ENCODE peak calls at places on chromosome 18, in seven cellular contexts. One of them, this sample, is unnamed.

GRCh38 chr18:22504665-22505064 is 87.0 kb upstream of the CTAGE1 start:
- DNase-seq in upper lobe of left lung: no peak
- DNase-seq in psoas muscle: no peak
- DNase-seq in Panc1: no peak
- DNase-seq in PC-3: peak; percentile 79
- DNase-seq in lower lobe of right lung: no peak
- DNase-seq in heart left ventricle: no peak
- DNase-seq in this sample: no peak

GRCh38 chr18:62550746-62551145 is 27.9 kb downstream of the ZCCHC2 start:
- DNase-seq in psoas muscle: no peak
- DNase-seq in Panc1: no peak
- DNase-seq in lower lobe of right lung: no peak
- DNase-seq in heart left ventricle: no peak
- DNase-seq in upper lobe of left lung: no peak
- DNase-seq in PC-3: no peak
- DNase-seq in this sample: no peak

GRCh38 chr18:25310045-25310444 is 41.9 kb downstream of the ZNF521 start:
- DNase-seq in Panc1: no peak
- DNase-seq in upper lobe of left lung: no peak
- DNase-seq in psoas muscle: no peak
- DNase-seq in PC-3: peak; percentile 55
- DNase-seq in heart left ventricle: no peak
- DNase-seq in lower lobe of right lung: no peak
- DNase-seq in this sample: no peak

GRCh38 chr18:76364282-76365259 is 130.5 kb downstream of the ZNF516 start:
- DNase-seq in upper lobe of left lung: no peak
- DNase-seq in heart left ventricle: no peak
- DNase-seq in Panc1: no peak
- DNase-seq in psoas muscle: no peak
- DNase-seq in PC-3: no peak
- DNase-seq in lower lobe of right lung: no peak
- DNase-seq in this sample: no peak

GRCh38 chr18:73793386-73793785 is 354.2 kb downstream of the FBXO15 start:
- DNase-seq in upper lobe of left lung: no peak
- DNase-seq in lower lobe of right lung: no peak
- DNase-seq in Panc1: no peak
- DNase-seq in PC-3: peak; percentile 70
- DNase-seq in heart left ventricle: no peak
- DNase-seq in psoas muscle: no peak
- DNase-seq in this sample: no peak

GRCh38 chr18:50268022-50268747 is 1.9 kb upstream of the CFAP53 start:
- DNase-seq in heart left ventricle: peak; percentile 83
- DNase-seq in psoas muscle: peak; percentile 79
- DNase-seq in Panc1: no peak
- DNase-seq in lower lobe of right lung: peak; percentile 92
- DNase-seq in upper lobe of left lung: peak; percentile 88
- DNase-seq in PC-3: no peak
- DNase-seq in this sample: peak; percentile 80

GRCh38 chr18:48565105-48565504 is 26.3 kb downstream of the CTIF start:
- DNase-seq in Panc1: no peak
- DNase-seq in psoas muscle: no peak
- DNase-seq in heart left ventricle: no peak
- DNase-seq in lower lobe of right lung: no peak
- DNase-seq in upper lobe of left lung: no peak
- DNase-seq in PC-3: no peak
- DNase-seq in this sample: no peak

GRCh38 chr18:49866680-49867079 is 53.3 kb upstream of the ACAA2 start:
- DNase-seq in psoas muscle: no peak
- DNase-seq in lower lobe of right lung: no peak
- DNase-seq in Panc1: no peak
- DNase-seq in PC-3: peak; percentile 13
- DNase-seq in heart left ventricle: no peak
- DNase-seq in upper lobe of left lung: no peak
- DNase-seq in this sample: no peak

GRCh38 chr18:48853588-48853987 is 97.2 kb downstream of the SMAD7 start:
- DNase-seq in Panc1: no peak
- DNase-seq in lower lobe of right lung: no peak
- DNase-seq in upper lobe of left lung: no peak
- DNase-seq in PC-3: no peak
- DNase-seq in heart left ventricle: no peak
- DNase-seq in psoas muscle: no peak
- DNase-seq in this sample: no peak

GRCh38 chr18:44744206-44745180 is 63.8 kb downstream of the SETBP1 start:
- DNase-seq in Panc1: no peak
- DNase-seq in lower lobe of right lung: no peak
- DNase-seq in PC-3: no peak
- DNase-seq in upper lobe of left lung: no peak
- DNase-seq in psoas muscle: peak; percentile 53
- DNase-seq in heart left ventricle: peak; percentile 23
- DNase-seq in this sample: no peak

GRCh38 chr18:76121049-76121448 is 374.0 kb downstream of the ZNF516 start:
- DNase-seq in PC-3: no peak
- DNase-seq in Panc1: no peak
- DNase-seq in upper lobe of left lung: no peak
- DNase-seq in lower lobe of right lung: no peak
- DNase-seq in psoas muscle: no peak
- DNase-seq in heart left ventricle: no peak
- DNase-seq in this sample: no peak

GRCh38 chr18:58690259-58690658 is 19.0 kb downstream of the MALT1 start:
- DNase-seq in heart left ventricle: no peak
- DNase-seq in Panc1: no peak
- DNase-seq in lower lobe of right lung: no peak
- DNase-seq in psoas muscle: no peak
- DNase-seq in PC-3: no peak
- DNase-seq in upper lobe of left lung: no peak
- DNase-seq in this sample: no peak
- H3K36me3 ChIP-seq in heart left ventricle: no peaks in the 10 kb centered on the region
- H3K36me3 ChIP-seq in Panc1: no peaks in the 10 kb centered on the region
- H3K36me3 ChIP-seq in lower lobe of right lung: peaks cover 26% of the 10 kb centered on the region
- H3K36me3 ChIP-seq in psoas muscle: peaks cover 19% of the 10 kb centered on the region
- H3K36me3 ChIP-seq in PC-3: peaks cover 7% of the 10 kb centered on the region
- H3K36me3 ChIP-seq in upper lobe of left lung: no peaks in the 10 kb centered on the region
- H3K36me3 ChIP-seq in this sample: no peaks in the 10 kb centered on the region

GRCh38 chr18:46001892-46002291 is 34.8 kb upstream of the EPG5 start:
- DNase-seq in upper lobe of left lung: no peak
- DNase-seq in psoas muscle: no peak
- DNase-seq in Panc1: no peak
- DNase-seq in heart left ventricle: no peak
- DNase-seq in PC-3: no peak
- DNase-seq in lower lobe of right lung: no peak
- DNase-seq in this sample: no peak

GRCh38 chr18:45993441-45993840 is 26.3 kb upstream of the EPG5 start:
- DNase-seq in lower lobe of right lung: no peak
- DNase-seq in upper lobe of left lung: no peak
- DNase-seq in PC-3: peak; percentile 73
- DNase-seq in psoas muscle: no peak
- DNase-seq in heart left ventricle: no peak
- DNase-seq in Panc1: peak; percentile 61
- DNase-seq in this sample: no peak

GRCh38 chr18:46001074-46001473 is 33.9 kb upstream of the EPG5 start:
- DNase-seq in heart left ventricle: no peak
- DNase-seq in psoas muscle: no peak
- DNase-seq in Panc1: no peak
- DNase-seq in lower lobe of right lung: no peak
- DNase-seq in upper lobe of left lung: no peak
- DNase-seq in PC-3: no peak
- DNase-seq in this sample: no peak

GRCh38 chr18:45998244-45998643 is 31.1 kb upstream of the EPG5 start:
- DNase-seq in PC-3: no peak
- DNase-seq in heart left ventricle: no peak
- DNase-seq in lower lobe of right lung: no peak
- DNase-seq in psoas muscle: no peak
- DNase-seq in upper lobe of left lung: no peak
- DNase-seq in Panc1: no peak
- DNase-seq in this sample: no peak

DNA sequence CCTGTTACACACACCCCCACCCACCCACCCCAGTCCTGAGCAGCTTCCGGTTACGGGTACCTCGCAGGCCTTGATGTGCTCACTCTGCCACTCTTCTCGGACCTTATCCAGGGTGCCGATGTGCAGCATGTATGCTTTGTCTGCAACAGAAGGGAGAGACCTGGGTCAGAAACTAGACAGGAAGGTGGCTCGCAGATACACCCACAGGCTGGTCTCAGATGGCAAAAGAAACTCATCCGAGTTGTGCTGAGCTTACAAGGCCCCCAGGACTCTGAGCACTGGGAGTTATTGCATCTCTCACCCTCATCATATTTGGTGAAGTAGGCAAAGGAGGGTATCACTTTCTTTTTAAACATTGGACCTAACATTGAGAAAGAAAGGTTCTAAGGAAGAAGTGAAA is 30.6 kb upstream of the EPG5 start:
- DNase-seq in lower lobe of right lung: no peak
- DNase-seq in Panc1: no peak
- DNase-seq in psoas muscle: no peak
- DNase-seq in PC-3: no peak
- DNase-seq in heart left ventricle: no peak
- DNase-seq in upper lobe of left lung: no peak
- DNase-seq in this sample: no peak
- H3K4me1 ChIP-seq in lower lobe of right lung: no peaks in the 10 kb centered on the region
- H3K4me1 ChIP-seq in Panc1: no peaks in the 10 kb centered on the region
- H3K4me1 ChIP-seq in psoas muscle: no peaks in the 10 kb centered on the region
- H3K4me1 ChIP-seq in PC-3: peaks cover 10% of the 10 kb centered on the region
- H3K4me1 ChIP-seq in heart left ventricle: no peaks in the 10 kb centered on the region
- H3K4me1 ChIP-seq in upper lobe of left lung: no peaks in the 10 kb centered on the region
- H3K4me1 ChIP-seq in this sample: no peaks in the 10 kb centered on the region

DNA sequence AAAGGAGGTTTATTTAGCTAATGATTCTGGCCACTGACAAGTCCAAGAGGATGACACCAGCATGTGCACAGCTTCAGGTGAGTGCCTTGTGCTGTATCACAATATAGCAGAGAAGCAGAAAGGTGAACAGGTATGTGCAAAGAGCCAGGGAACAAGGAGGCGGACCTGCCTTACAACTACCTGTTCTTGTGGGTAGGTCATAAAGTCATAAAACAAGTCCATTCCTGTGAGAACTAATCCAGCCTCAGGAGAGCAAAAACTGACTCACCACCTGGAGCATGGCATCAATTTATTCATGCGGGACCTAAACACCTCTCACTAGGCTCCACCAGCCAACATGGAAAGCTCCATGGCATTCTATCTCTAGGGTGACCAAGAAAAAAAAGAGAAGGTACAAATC is 234.2 kb downstream of the ASXL3 start:
- DNase-seq in Panc1: no peak
- DNase-seq in PC-3: no peak
- DNase-seq in lower lobe of right lung: no peak
- DNase-seq in psoas muscle: no peak
- DNase-seq in upper lobe of left lung: no peak
- DNase-seq in heart left ventricle: no peak
- DNase-seq in this sample: no peak
- TF ChIP-seq CTCF in Panc1: no peak
- TF ChIP-seq CTCF in PC-3: no peak
- TF ChIP-seq CTCF in lower lobe of right lung: no peak
- TF ChIP-seq CTCF in psoas muscle: no peak
- TF ChIP-seq CTCF in upper lobe of left lung: no peak
- TF ChIP-seq CTCF in heart left ventricle: no peak
- TF ChIP-seq CTCF in this sample: no peak

GRCh38 chr18:12335503-12335902 is 27.5 kb downstream of the TUBB6 start:
- DNase-seq in upper lobe of left lung: no peak
- DNase-seq in PC-3: no peak
- DNase-seq in lower lobe of right lung: no peak
- DNase-seq in Panc1: no peak
- DNase-seq in heart left ventricle: no peak
- DNase-seq in psoas muscle: no peak
- DNase-seq in this sample: no peak

GRCh38 chr18:12338382-12338781 is 30.3 kb downstream of the TUBB6 start:
- DNase-seq in upper lobe of left lung: no peak
- DNase-seq in lower lobe of right lung: no peak
- DNase-seq in Panc1: no peak
- DNase-seq in heart left ventricle: no peak
- DNase-seq in psoas muscle: no peak
- DNase-seq in PC-3: no peak
- DNase-seq in this sample: no peak

GRCh38 chr18:12334280-12335262 is 26.5 kb downstream of the TUBB6 start:
- DNase-seq in PC-3: no peak
- DNase-seq in lower lobe of right lung: no peak
- DNase-seq in heart left ventricle: no peak
- DNase-seq in psoas muscle: no peak
- DNase-seq in upper lobe of left lung: no peak
- DNase-seq in Panc1: no peak
- DNase-seq in this sample: no peak

GRCh38 chr18:12336887-12337286 is 28.8 kb downstream of the TUBB6 start:
- DNase-seq in heart left ventricle: no peak
- DNase-seq in PC-3: peak; percentile 90
- DNase-seq in psoas muscle: no peak
- DNase-seq in Panc1: no peak
- DNase-seq in upper lobe of left lung: no peak
- DNase-seq in lower lobe of right lung: no peak
- DNase-seq in this sample: no peak

GRCh38 chr18:12336251-12336650 is 28.2 kb downstream of the TUBB6 start:
- DNase-seq in PC-3: peak; percentile 43
- DNase-seq in upper lobe of left lung: no peak
- DNase-seq in psoas muscle: no peak
- DNase-seq in Panc1: no peak
- DNase-seq in heart left ventricle: no peak
- DNase-seq in lower lobe of right lung: no peak
- DNase-seq in this sample: no peak
- H3K36me3 ChIP-seq in PC-3: peaks cover 22% of the 10 kb centered on the region
- H3K36me3 ChIP-seq in upper lobe of left lung: peaks cover 7% of the 10 kb centered on the region
- H3K36me3 ChIP-seq in psoas muscle: peaks cover 78% of the 10 kb centered on the region
- H3K36me3 ChIP-seq in Panc1: no peaks in the 10 kb centered on the region
- H3K36me3 ChIP-seq in heart left ventricle: no peaks in the 10 kb centered on the region
- H3K36me3 ChIP-seq in lower lobe of right lung: peaks cover 78% of the 10 kb centered on the region
- H3K36me3 ChIP-seq in this sample: no peaks in the 10 kb centered on the region

DNA sequence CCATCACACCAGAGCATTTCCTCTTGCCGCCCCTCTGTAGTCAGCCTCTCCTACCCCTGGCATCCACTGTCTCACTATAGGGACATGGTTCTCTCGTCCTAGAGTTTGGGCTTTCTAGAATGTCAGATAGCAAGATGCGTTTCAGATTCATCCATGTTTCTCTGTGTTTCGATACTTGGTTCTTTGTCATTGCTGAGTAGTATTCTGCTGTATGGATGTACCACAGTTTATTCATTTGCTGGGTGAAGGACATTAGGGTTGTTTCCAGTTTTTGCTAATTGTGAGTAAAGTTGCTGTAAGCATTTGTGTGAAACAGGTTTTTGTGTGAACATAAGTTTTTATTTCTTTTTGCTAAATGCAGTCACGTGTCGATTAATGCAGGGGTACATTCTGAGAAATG is 3.8 kb downstream of the ZNF532 start:
- DNase-seq in lower lobe of right lung: no peak
- DNase-seq in psoas muscle: no peak
- DNase-seq in upper lobe of left lung: no peak
- DNase-seq in Panc1: no peak
- DNase-seq in PC-3: no peak
- DNase-seq in heart left ventricle: no peak
- DNase-seq in this sample: no peak
- H3K4me1 ChIP-seq in lower lobe of right lung: peaks cover 42% of the 10 kb centered on the region
- H3K4me1 ChIP-seq in psoas muscle: peaks cover 55% of the 10 kb centered on the region
- H3K4me1 ChIP-seq in upper lobe of left lung: peaks cover 33% of the 10 kb centered on the region
- H3K4me1 ChIP-seq in Panc1: peaks cover 26% of the 10 kb centered on the region
- H3K4me1 ChIP-seq in PC-3: peaks cover 40% of the 10 kb centered on the region
- H3K4me1 ChIP-seq in heart left ventricle: peaks cover 26% of the 10 kb centered on the region
- H3K4me1 ChIP-seq in this sample: peaks cover 7% of the 10 kb centered on the region

DNA sequence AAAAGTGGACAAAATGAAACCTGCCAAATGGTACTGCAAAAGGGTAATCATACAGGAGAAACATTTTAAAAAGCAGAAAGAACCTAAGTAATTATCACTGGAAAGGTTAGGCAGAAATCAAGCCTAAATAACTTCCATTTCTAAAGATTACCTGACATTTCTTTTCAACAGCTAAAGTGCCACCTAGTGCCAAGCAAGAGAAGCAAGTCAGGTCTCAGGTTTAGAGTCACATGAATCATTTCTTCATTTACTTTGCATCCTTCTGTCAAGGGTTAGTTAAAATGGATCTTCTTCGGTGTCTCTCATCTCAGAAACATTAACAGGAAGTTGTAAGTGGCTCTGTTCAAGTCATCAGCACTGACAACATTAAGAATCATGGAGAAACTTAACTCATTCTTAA is 90.3 kb downstream of the AKAIN1 start:
- DNase-seq in psoas muscle: no peak
- DNase-seq in heart left ventricle: no peak
- DNase-seq in Panc1: no peak
- DNase-seq in lower lobe of right lung: no peak
- DNase-seq in upper lobe of left lung: no peak
- DNase-seq in PC-3: peak; percentile 4
- DNase-seq in this sample: no peak
- TF ChIP-seq CTCF in psoas muscle: no peak
- TF ChIP-seq CTCF in heart left ventricle: peak; percentile 16
- TF ChIP-seq CTCF in Panc1: peak; percentile 41
- TF ChIP-seq CTCF in lower lobe of right lung: no peak
- TF ChIP-seq CTCF in upper lobe of left lung: no peak
- TF ChIP-seq CTCF in PC-3: peak; percentile 55
- TF ChIP-seq CTCF in this sample: no peak

This sample was measured in breast epithelium.